ENCODE peak calls at places on chromosomes 6 and 20, in nine cellular contexts. K, X, B, L, M, T, J, D and G are unnamed samples.

GRCh38 chr20:36132802-36133211 is 21.7 kb upstream of the EPB41L1 start:
- DNase-seq in K (no peak), X (no peak), B (no peak), L (no peak), M (no peak), T (no peak), J (no peak), D (peak), G (no peak)

GRCh38 chr6:159959976-159960384 is 8.9 kb upstream of the IGF2R start:
- DNase-seq in K (peak), X (no peak), B (no peak), L (peak), M (no peak), T (no peak), J (no peak), D (no peak), G (no peak)

GRCh38 chr20:51560550-51561307 is 18.2 kb upstream of the NFATC2 start:
- DNase-seq in K (no peak), X (no peak), B (no peak), L (no peak), M (no peak), T (no peak), J (no peak), D (no peak), G (no peak)

GRCh38 chr20:60252866-60253265 is 294.6 kb downstream of the CDH26 start:
- DNase-seq in K (no peak), X (no peak), B (no peak), L (no peak), M (no peak), T (no peak), J (no peak), D (no peak), G (no peak)

GRCh38 chr6:108164815-108165706 is 761 bp upstream of the NR2E1 start:
- DNase-seq in K (no peak), X (no peak), B (peak), L (no peak), M (no peak), T (no peak), J (no peak), D (no peak), G (peak)

GRCh38 chr6:44201638-44202303 is 15.0 kb upstream of the MYMX start:
- DNase-seq in K (no peak), X (no peak), B (no peak), L (no peak), M (no peak), T (no peak), J (no peak), D (no peak), G (no peak)

GRCh38 chr6:41489284-41489851 is 56.8 kb upstream of the FOXP4 start:
- DNase-seq in K (peak), X (no peak), B (peak), L (peak), M (no peak), T (no peak), J (no peak), D (no peak), G (no peak)

GRCh38 chr20:15515706-15516105 is 1057.5 kb downstream of the KIF16B start:
- DNase-seq in K (no peak), X (no peak), B (no peak), L (no peak), M (no peak), T (no peak), J (no peak), D (no peak), G (no peak)

GRCh38 chr6:50823130-50823920 is 4.7 kb downstream of the TFAP2B start:
- DNase-seq in K (no peak), X (no peak), B (peak), L (no peak), M (no peak), T (no peak), J (no peak), D (no peak), G (no peak)

GRCh38 chr6:50826037-50826761 is 7.5 kb downstream of the TFAP2B start:
- DNase-seq in K (no peak), X (no peak), B (no peak), L (no peak), M (no peak), T (no peak), J (no peak), D (no peak), G (no peak)

GRCh38 chr6:50825375-50826036 is 6.8 kb downstream of the TFAP2B start:
- DNase-seq in K (no peak), X (no peak), B (peak), L (no peak), M (no peak), T (no peak), J (no peak), D (no peak), G (no peak)

GRCh38 chr6:50826803-50827202 is 8.1 kb downstream of the TFAP2B start:
- DNase-seq in K (no peak), X (no peak), B (no peak), L (no peak), M (no peak), T (no peak), J (no peak), D (no peak), G (no peak)

DNA sequence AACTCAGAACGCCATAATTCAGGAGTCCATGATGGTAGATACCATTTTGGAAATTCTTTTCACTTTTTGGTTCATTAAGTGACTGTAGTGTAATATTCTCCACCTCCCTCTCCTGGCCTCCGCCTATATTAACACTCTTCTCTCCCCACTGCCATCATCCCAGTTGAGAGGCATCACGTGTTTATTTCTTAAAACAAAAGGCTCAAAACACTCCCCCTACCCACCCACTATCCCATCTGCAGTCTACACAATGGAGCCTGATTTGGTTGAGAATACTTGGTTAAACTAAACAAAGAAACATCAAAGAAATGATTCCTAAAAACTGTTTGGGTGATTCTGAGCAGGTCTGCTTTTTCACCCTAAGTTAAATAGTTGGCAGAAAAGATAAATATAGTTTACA is 5.8 kb downstream of the TFAP2B start:
- DNase-seq in K (no peak), X (no peak), B (no peak), L (no peak), M (no peak), T (no peak), J (no peak), D (no peak), G (no peak)
- H3K4me3 ChIP-seq in K (no peak), X (no peak), B (no peak), L (no peak), M (no peak), T (no peak), J (no peak), D (no peak), G (no peak)

GRCh38 chr6:22362361-22362760 is 65.5 kb upstream of the PRL start:
- DNase-seq in K (no peak), X (no peak), B (no peak), L (no peak), M (no peak), T (no peak), J (no peak), D (no peak), G (no peak)

GRCh38 chr6:22361576-22361975 is 64.7 kb upstream of the PRL start:
- DNase-seq in K (no peak), X (no peak), B (no peak), L (no peak), M (no peak), T (no peak), J (no peak), D (no peak), G (no peak)

GRCh38 chr6:22363966-22364296 is 67.1 kb upstream of the PRL start:
- DNase-seq in K (no peak), X (no peak), B (no peak), L (no peak), M (no peak), T (no peak), J (no peak), D (no peak), G (no peak)

GRCh38 chr6:22364314-22364713 is 67.5 kb upstream of the PRL start:
- DNase-seq in K (no peak), X (no peak), B (no peak), L (no peak), M (no peak), T (no peak), J (no peak), D (no peak), G (no peak)

GRCh38 chr6:22363166-22363965 is 66.5 kb upstream of the PRL start:
- DNase-seq in K (no peak), X (no peak), B (no peak), L (no peak), M (no peak), T (no peak), J (no peak), D (no peak), G (no peak)
- H3K4me3 ChIP-seq in K (no peak), X (no peak), B (no peak), L (no peak), M (no peak), T (no peak), J (no peak), D (no peak), G (no peak)

GRCh38 chr6:74479420-74479819 is 726.4 kb downstream of the COL12A1 start:
- DNase-seq in K (no peak), X (no peak), B (no peak), L (no peak), M (no peak), T (no peak), J (no peak), D (no peak), G (no peak)

GRCh38 chr6:74482180-74482579 is 723.7 kb downstream of the COL12A1 start:
- DNase-seq in K (no peak), X (no peak), B (no peak), L (no peak), M (no peak), T (no peak), J (no peak), D (no peak), G (no peak)

GRCh38 chr6:74479960-74480359 is 725.9 kb downstream of the COL12A1 start:
- DNase-seq in K (no peak), X (no peak), B (no peak), L (no peak), M (no peak), T (no peak), J (no peak), D (no peak), G (peak)

DNA sequence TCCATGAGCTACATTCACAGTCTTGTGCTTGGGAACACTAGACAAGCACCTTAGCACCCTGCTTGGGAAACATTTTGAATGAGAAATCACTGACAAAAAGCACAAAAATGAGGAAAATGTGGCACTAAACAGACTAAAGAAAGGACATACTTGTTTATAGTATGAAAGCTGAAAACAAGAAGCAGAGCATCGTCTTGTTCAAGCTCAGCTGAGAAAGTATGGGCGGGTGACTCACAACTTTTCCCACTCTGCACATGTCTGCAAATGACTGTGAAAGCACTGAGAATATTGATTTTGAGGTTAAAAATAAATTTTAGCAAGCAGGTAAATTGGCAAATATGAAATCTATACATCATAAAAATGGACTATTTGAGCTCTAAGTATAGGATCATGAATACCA is 725.3 kb downstream of the COL12A1 start:
- DNase-seq in K (no peak), X (no peak), B (no peak), L (peak), M (no peak), T (no peak), J (no peak), D (no peak), G (no peak)
- H3K4me3 ChIP-seq in K (no peak), X (no peak), B (no peak), L (no peak), M (no peak), T (no peak), J (no peak), D (no peak), G (no peak)

GRCh38 chr6:35719830-35720733 is 16.8 kb upstream of the ARMC12 start:
- DNase-seq in K (peak), X (peak), B (peak), L (peak), M (peak), T (peak), J (peak), D (peak), G (peak)
- H3K4me3 ChIP-seq in K (peak), X (peak), B (no peak), L (peak), M (peak), T (peak), J (peak), D (peak), G (no peak)

GRCh38 chr6:98824907-98825601 is 9.3 kb upstream of the POU3F2 start:
- DNase-seq in K (no peak), X (no peak), B (peak), L (no peak), M (no peak), T (no peak), J (no peak), D (no peak), G (no peak)
- H3K4me3 ChIP-seq in K (peak), X (no peak), B (peak), L (no peak), M (no peak), T (no peak), J (no peak), D (no peak), G (no peak)

GRCh38 chr6:85455627-85456026 is 5.7 kb downstream of the NT5E start:
- DNase-seq in K (no peak), X (no peak), B (no peak), L (no peak), M (no peak), T (no peak), J (no peak), D (no peak), G (no peak)

GRCh38 chr6:85453052-85453451 is 3.2 kb downstream of the NT5E start:
- DNase-seq in K (no peak), X (no peak), B (no peak), L (no peak), M (no peak), T (no peak), J (no peak), D (no peak), G (no peak)

GRCh38 chr6:85451586-85452306 is 1.9 kb downstream of the NT5E start:
- DNase-seq in K (no peak), X (no peak), B (no peak), L (no peak), M (no peak), T (no peak), J (no peak), D (no peak), G (no peak)

GRCh38 chr6:85452441-85452881 is 2.6 kb downstream of the NT5E start:
- DNase-seq in K (no peak), X (no peak), B (no peak), L (peak), M (no peak), T (no peak), J (no peak), D (no peak), G (no peak)

DNA sequence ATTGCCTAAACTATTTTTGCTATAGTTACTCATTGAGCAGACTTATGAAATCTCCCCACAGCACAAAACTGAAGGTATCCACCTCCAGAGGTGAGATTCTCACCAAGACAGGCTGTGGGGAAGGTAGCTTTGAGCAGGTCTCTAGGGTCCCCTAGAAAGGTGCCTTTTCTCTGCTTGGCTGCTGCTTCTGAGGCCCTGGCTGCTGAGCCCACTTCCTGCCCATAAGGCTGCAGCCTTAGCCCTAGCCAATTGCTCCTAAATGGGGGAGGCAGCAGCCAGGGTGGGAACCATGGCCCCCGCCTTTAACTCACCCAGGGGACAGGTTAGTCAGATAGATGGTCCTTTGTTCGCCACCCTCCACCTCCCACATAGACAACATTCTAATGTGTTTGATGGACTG is 3.6 kb downstream of the NT5E start:
- DNase-seq in K (no peak), X (no peak), B (no peak), L (no peak), M (no peak), T (no peak), J (no peak), D (peak), G (no peak)
- H3K4me3 ChIP-seq in K (no peak), X (no peak), B (no peak), L (no peak), M (no peak), T (no peak), J (peak), D (no peak), G (no peak)

GRCh38 chr20:1657556-1658334 is at the start of gene SIRPG:
- DNase-seq in K (no peak), X (no peak), B (no peak), L (no peak), M (no peak), T (no peak), J (no peak), D (no peak), G (no peak)

GRCh38 chr20:1660263-1660662 is 2.7 kb upstream of the SIRPG start:
- DNase-seq in K (no peak), X (no peak), B (no peak), L (no peak), M (no peak), T (no peak), J (no peak), D (no peak), G (no peak)

GRCh38 chr20:1654994-1655393 is 2.6 kb downstream of the SIRPG start:
- DNase-seq in K (no peak), X (no peak), B (no peak), L (no peak), M (no peak), T (no peak), J (no peak), D (no peak), G (no peak)

GRCh38 chr20:1652960-1653359 is 4.6 kb downstream of the SIRPG start:
- DNase-seq in K (no peak), X (no peak), B (no peak), L (no peak), M (no peak), T (no peak), J (no peak), D (no peak), G (no peak)

GRCh38 chr20:1656844-1657243 is 735 bp downstream of the SIRPG start:
- DNase-seq in K (no peak), X (no peak), B (no peak), L (no peak), M (no peak), T (no peak), J (no peak), D (no peak), G (no peak)
- H3K4me3 ChIP-seq in K (no peak), X (no peak), B (no peak), L (no peak), M (peak), T (no peak), J (no peak), D (no peak), G (no peak)